ENCODE peak calls at places on chromosomes 1 and 21, in nine cellular contexts. B is hepatocyte; J is A549; Z is vagina; N is effector memory CD4-positive, alpha-beta T cell; T is CD8-positive, alpha-beta memory T cell; C is CD4-positive, CD25-positive, alpha-beta regulatory T cell; Y is HCT116; I is endodermal cell. K is an unnamed sample. For H3K4me1, the result is how much of the 10 kb centered on the place peaks cover.

GRCh38 chr1:27366411-27367159 is at the start of gene MAP3K6:
- DNase-seq in B (peak), J (peak), Z (peak), N (no peak), T (no peak), C (peak), Y (peak), I (peak), K (no peak)

GRCh38 chr21:37074546-37074945 is 1.5 kb downstream of the TTC3 start:
- DNase-seq in B (no peak), J (no peak), Z (no peak), N (no peak), T (no peak), C (no peak), Y (no peak), I (no peak), K (no peak)

GRCh38 chr1:77953907-77954306 is 25.0 kb downstream of the FUBP1 start:
- DNase-seq in B (no peak), J (no peak), Z (no peak), N (no peak), T (no peak), C (no peak), Y (no peak), I (no peak), K (no peak)

GRCh38 chr1:180167021-180167701 is 12.5 kb downstream of the QSOX1 start:
- DNase-seq in B (no peak), J (no peak), Z (no peak), N (no peak), T (no peak), C (no peak), Y (no peak), I (no peak), K (no peak)

GRCh38 chr1:31591425-31592093 is 15.2 kb downstream of the TINAGL1 start:
- DNase-seq in B (no peak), J (peak), Z (peak), N (no peak), T (no peak), C (no peak), Y (no peak), I (peak), K (no peak)

GRCh38 chr1:191851799-191852595 is 306.3 kb upstream of the RGS18 start:
- DNase-seq in B (no peak), J (no peak), Z (no peak), N (no peak), T (no peak), C (no peak), Y (no peak), I (no peak), K (no peak)

GRCh38 chr1:169546087-169546995 is 39.9 kb downstream of the F5 start:
- DNase-seq in B (peak), J (peak), Z (no peak), N (peak), T (peak), C (peak), Y (peak), I (peak), K (peak)

GRCh38 chr1:147080013-147080661 is 92.1 kb downstream of the PRKAB2 start:
- DNase-seq in B (no peak), J (no peak), Z (peak), N (no peak), T (no peak), C (no peak), Y (no peak), I (no peak), K (no peak)

GRCh38 chr1:169712309-169712631 is 850 bp upstream of the SELL start:
- DNase-seq in B (no peak), J (no peak), Z (no peak), N (no peak), T (no peak), C (no peak), Y (no peak), I (no peak), K (no peak)

GRCh38 chr1:2314297-2314802 is 77.0 kb downstream of the MORN1 start:
- DNase-seq in B (peak), J (peak), Z (no peak), N (no peak), T (no peak), C (no peak), Y (no peak), I (peak), K (peak)

GRCh38 chr1:150551049-150551783 is 2.0 kb downstream of the ADAMTSL4 start:
- DNase-seq in B (no peak), J (no peak), Z (no peak), N (no peak), T (no peak), C (peak), Y (no peak), I (peak), K (no peak)

GRCh38 chr1:24870551-24871195 is 59.4 kb downstream of the RUNX3 start:
- DNase-seq in B (no peak), J (no peak), Z (no peak), N (no peak), T (no peak), C (no peak), Y (no peak), I (no peak), K (peak)

GRCh38 chr1:156750191-156750931 is 1.1 kb downstream of the HDGF start:
- DNase-seq in B (peak), J (peak), Z (peak), N (no peak), T (no peak), C (peak), Y (no peak), I (peak), K (no peak)

GRCh38 chr1:107879338-107879737 is 85.6 kb downstream of the VAV3 start:
- DNase-seq in B (no peak), J (no peak), Z (no peak), N (no peak), T (no peak), C (no peak), Y (no peak), I (no peak), K (no peak)

GRCh38 chr1:151968058-151968457 is 25.6 kb downstream of the S100A10 start:
- DNase-seq in B (peak), J (peak), Z (no peak), N (peak), T (peak), C (peak), Y (no peak), I (peak), K (peak)

GRCh38 chr1:240526321-240526720 is 85.6 kb downstream of the GREM2 start:
- DNase-seq in B (peak), J (no peak), Z (no peak), N (no peak), T (no peak), C (no peak), Y (no peak), I (no peak), K (no peak)

GRCh38 chr1:7315316-7315715 is 455.8 kb upstream of the VAMP3 start:
- DNase-seq in B (no peak), J (no peak), Z (no peak), N (no peak), T (no peak), C (no peak), Y (no peak), I (no peak), K (no peak)

GRCh38 chr21:37220433-37220980 is 46.6 kb downstream of the VPS26C start:
- DNase-seq in B (no peak), J (peak), Z (no peak), N (no peak), T (peak), C (peak), Y (no peak), I (no peak), K (no peak)

GRCh38 chr1:31857863-31858262 is 42.0 kb upstream of the SPOCD1 start:
- DNase-seq in B (no peak), J (no peak), Z (no peak), N (no peak), T (no peak), C (no peak), Y (no peak), I (no peak), K (no peak)

GRCh38 chr21:28632718-28633408 is 359.8 kb downstream of the LTN1 start:
- DNase-seq in B (no peak), J (no peak), Z (no peak), N (no peak), T (no peak), C (no peak), Y (no peak), I (no peak), K (no peak)

GRCh38 chr1:27726173-27726793 is 522 bp downstream of the FAM76A start:
- DNase-seq in B (peak), J (peak), Z (peak), N (peak), T (no peak), C (peak), Y (peak), I (peak), K (peak)

GRCh38 chr1:226912587-226913176 is 27.4 kb upstream of the COQ8A start:
- DNase-seq in B (peak), J (peak), Z (peak), N (no peak), T (no peak), C (peak), Y (no peak), I (peak), K (peak)

GRCh38 chr1:58264462-58264861 is 282.1 kb downstream of the OMA1 start:
- DNase-seq in B (no peak), J (no peak), Z (no peak), N (no peak), T (no peak), C (no peak), Y (no peak), I (no peak), K (no peak)

GRCh38 chr1:171433451-171433850 is 51.9 kb upstream of the PRRC2C start:
- DNase-seq in B (no peak), J (peak), Z (no peak), N (no peak), T (no peak), C (no peak), Y (no peak), I (no peak), K (no peak)

GRCh38 chr21:16563795-16564194 is 834.0 kb downstream of the USP25 start:
- DNase-seq in B (no peak), J (peak), Z (no peak), N (no peak), T (no peak), C (no peak), Y (no peak), I (peak), K (no peak)

GRCh38 chr21:44294391-44295162 is 5.3 kb upstream of the PFKL start:
- DNase-seq in B (no peak), J (no peak), Z (no peak), N (no peak), T (peak), C (no peak), Y (no peak), I (no peak), K (no peak)

GRCh38 chr1:196317535-196318522 is 290.4 kb downstream of the KCNT2 start:
- DNase-seq in B (peak), J (peak), Z (no peak), N (no peak), T (no peak), C (no peak), Y (peak), I (peak), K (no peak)

GRCh38 chr1:99978218-99978617 is 8.4 kb downstream of the SLC35A3 start:
- DNase-seq in B (no peak), J (no peak), Z (no peak), N (no peak), T (no peak), C (no peak), Y (no peak), I (no peak), K (no peak)

GRCh38 chr21:46141767-46142580 is 13.4 kb downstream of the FTCD start:
- DNase-seq in B (no peak), J (no peak), Z (no peak), N (no peak), T (no peak), C (no peak), Y (no peak), I (no peak), K (no peak)

GRCh38 chr1:63326473-63327380 is 4.4 kb downstream of the FOXD3 start:
- DNase-seq in B (peak), J (no peak), Z (no peak), N (no peak), T (no peak), C (peak), Y (no peak), I (peak), K (no peak)

GRCh38 chr1:101166583-101167120 is 70.2 kb upstream of the S1PR1 start:
- DNase-seq in B (no peak), J (no peak), Z (no peak), N (no peak), T (no peak), C (no peak), Y (no peak), I (peak), K (no peak)

GRCh38 chr1:8412183-8412831 is 94.4 kb downstream of the SLC45A1 start:
- DNase-seq in B (peak), J (peak), Z (no peak), N (no peak), T (no peak), C (no peak), Y (no peak), I (no peak), K (no peak)

GRCh38 chr1:185646202-185646683 is 87.9 kb upstream of the HMCN1 start:
- DNase-seq in B (peak), J (peak), Z (no peak), N (no peak), T (no peak), C (peak), Y (peak), I (peak), K (no peak)

GRCh38 chr1:160004427-160004826 is 27.4 kb downstream of the PIGM start:
- DNase-seq in B (peak), J (no peak), Z (no peak), N (no peak), T (no peak), C (no peak), Y (no peak), I (no peak), K (no peak)

GRCh38 chr1:197915217-197915616 is 2.0 kb upstream of the LHX9 start:
- DNase-seq in B (no peak), J (no peak), Z (no peak), N (no peak), T (no peak), C (no peak), Y (no peak), I (peak), K (no peak)

GRCh38 chr1:220680085-220680687 is 10.0 kb upstream of the C1orf115 start:
- DNase-seq in B (peak), J (peak), Z (no peak), N (no peak), T (no peak), C (peak), Y (peak), I (peak), K (no peak)

GRCh38 chr1:28887835-28888682 is 26.3 kb upstream of the EPB41 start:
- DNase-seq in B (peak), J (no peak), Z (no peak), N (no peak), T (no peak), C (no peak), Y (no peak), I (peak), K (no peak)

GRCh38 chr1:83799474-83800085 is 199.4 kb downstream of the TTLL7 start:
- DNase-seq in B (no peak), J (no peak), Z (no peak), N (no peak), T (no peak), C (no peak), Y (no peak), I (peak), K (no peak)
- H3K4me1 ChIP-seq in B (under half), J (under half), Z (under half), N (under half), T (under half), C (under half), Y (under half), I (under half), K (under half)

GRCh38 chr1:13714851-13715250 is 14.9 kb downstream of the PRDM2 start:
- DNase-seq in B (no peak), J (no peak), Z (no peak), N (no peak), T (no peak), C (no peak), Y (no peak), I (no peak), K (no peak)
- H3K4me3 ChIP-seq in B (no peak), J (no peak), Z (no peak), N (no peak), T (no peak), C (no peak), Y (no peak), I (no peak), K (no peak)

DNA sequence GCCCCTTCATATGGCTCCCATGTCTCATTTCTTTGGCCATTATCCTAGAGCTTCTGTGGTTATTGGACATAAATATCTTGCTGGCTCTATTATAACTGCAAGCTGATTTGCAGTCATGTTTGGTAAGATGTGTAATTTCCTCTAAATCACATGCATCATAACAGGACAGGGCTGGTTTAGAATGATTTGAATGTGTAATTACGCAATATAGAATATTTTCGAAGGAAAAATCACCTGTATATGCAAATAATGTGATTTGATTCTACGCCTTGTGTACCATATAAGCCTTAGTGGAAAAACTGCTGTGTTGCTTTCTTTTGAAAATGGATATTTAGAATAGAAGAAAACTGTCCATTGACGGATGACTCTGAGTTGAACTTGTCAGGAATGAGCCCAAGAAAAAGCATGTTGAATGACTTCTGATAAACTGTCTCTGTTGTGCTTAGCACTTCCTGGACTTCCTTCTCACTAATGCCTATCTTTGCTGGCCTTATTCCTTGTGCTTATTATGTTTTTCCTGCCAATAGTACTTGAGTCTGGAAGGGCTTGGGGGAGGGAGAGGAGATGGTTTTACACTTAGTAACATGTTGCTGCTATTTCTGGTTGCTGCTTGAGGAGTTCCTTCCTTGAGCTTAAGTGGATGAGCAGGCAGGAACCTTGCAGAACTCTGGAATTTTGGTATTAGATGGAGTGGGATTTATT is 6.5 kb downstream of the CACHD1 start:
- DNase-seq in B (peak), J (no peak), Z (no peak), N (no peak), T (no peak), C (no peak), Y (no peak), I (no peak), K (no peak)
- H3K4me1 ChIP-seq in B (half or more), J (under half), Z (half or more), N (under half), T (under half), C (under half), Y (under half), I (under half), K (under half)

GRCh38 chr1:61079276-61079897 is 3.0 kb upstream of the NFIA start:
- DNase-seq in B (peak), J (no peak), Z (no peak), N (no peak), T (no peak), C (no peak), Y (no peak), I (no peak), K (no peak)
- H3K4me3 ChIP-seq in B (no peak), J (peak), Z (no peak), N (no peak), T (no peak), C (no peak), Y (peak), I (peak), K (no peak)

GRCh38 chr1:109566982-109567381 is 18.6 kb downstream of the GNAI3 start:
- DNase-seq in B (no peak), J (no peak), Z (no peak), N (no peak), T (no peak), C (no peak), Y (no peak), I (no peak), K (no peak)
- H3K4me1 ChIP-seq in B (half or more), J (half or more), Z (half or more), N (under half), T (under half), C (under half), Y (under half), I (under half), K (under half)

GRCh38 chr21:42495027-42495426 is 997 bp downstream of the RSPH1 start:
- DNase-seq in B (no peak), J (no peak), Z (peak), N (no peak), T (no peak), C (no peak), Y (no peak), I (peak), K (no peak)
- H3K4me3 ChIP-seq in B (no peak), J (no peak), Z (no peak), N (no peak), T (no peak), C (no peak), Y (no peak), I (no peak), K (no peak)